ENCODE peak calls at places on chromosomes 7 and 10, in eight cellular contexts. One of them, this sample, is unnamed.

GRCh38 chr7:134831862-134832261 is 52.4 kb downstream of the CALD1 start:
- DNase-seq in immature natural killer cell: no peak
- DNase-seq in NCI-H146: no peak
- DNase-seq in NCI-H1436 treated with DMSO at 0.1 percent for 48 hours: no peak
- DNase-seq in Calu3: no peak
- DNase-seq in activated naive CD4-positive, alpha-beta T cell treated with Interleukin-2 at 50 U/mL for 16 hours: no peak
- DNase-seq in foreskin keratinocyte: no peak
- DNase-seq in stimulated activated effector memory CD8-positive, alpha-beta T cell treated with anti-CD3 and anti-CD28 coated beads, Interleukin-12 subunit alpha, Interleukin-12 subunit beta, amount 100 ng/mL, for 72 hours: no peak
- DNase-seq in this sample: no peak

GRCh38 chr10:114308470-114309110 is 69.5 kb downstream of the VWA2 start:
- DNase-seq in NCI-H146: peak
- DNase-seq in Calu3: no peak
- DNase-seq in activated naive CD4-positive, alpha-beta T cell treated with Interleukin-2 at 50 U/mL for 16 hours: no peak
- DNase-seq in foreskin keratinocyte: no peak
- DNase-seq in immature natural killer cell: no peak
- DNase-seq in NCI-H1436 treated with DMSO at 0.1 percent for 48 hours: no peak
- DNase-seq in stimulated activated effector memory CD8-positive, alpha-beta T cell treated with anti-CD3 and anti-CD28 coated beads, Interleukin-12 subunit alpha, Interleukin-12 subunit beta, amount 100 ng/mL, for 72 hours: no peak
- DNase-seq in this sample: no peak

GRCh38 chr7:99558306-99559275 is at the start of gene ZNF655:
- DNase-seq in immature natural killer cell: peak
- DNase-seq in Calu3: no peak
- DNase-seq in stimulated activated effector memory CD8-positive, alpha-beta T cell treated with anti-CD3 and anti-CD28 coated beads, Interleukin-12 subunit alpha, Interleukin-12 subunit beta, amount 100 ng/mL, for 72 hours: peak
- DNase-seq in activated naive CD4-positive, alpha-beta T cell treated with Interleukin-2 at 50 U/mL for 16 hours: peak
- DNase-seq in NCI-H1436 treated with DMSO at 0.1 percent for 48 hours: peak
- DNase-seq in NCI-H146: peak
- DNase-seq in foreskin keratinocyte: peak
- DNase-seq in this sample: peak

GRCh38 chr10:24467094-24467493 is 256.6 kb downstream of the ARHGAP21 start:
- DNase-seq in NCI-H146: no peak
- DNase-seq in foreskin keratinocyte: peak
- DNase-seq in activated naive CD4-positive, alpha-beta T cell treated with Interleukin-2 at 50 U/mL for 16 hours: no peak
- DNase-seq in immature natural killer cell: no peak
- DNase-seq in NCI-H1436 treated with DMSO at 0.1 percent for 48 hours: no peak
- DNase-seq in Calu3: no peak
- DNase-seq in stimulated activated effector memory CD8-positive, alpha-beta T cell treated with anti-CD3 and anti-CD28 coated beads, Interleukin-12 subunit alpha, Interleukin-12 subunit beta, amount 100 ng/mL, for 72 hours: no peak
- DNase-seq in this sample: no peak

GRCh38 chr7:158549834-158550700 is 37.6 kb downstream of the PTPRN2 start:
- DNase-seq in foreskin keratinocyte: no peak
- DNase-seq in NCI-H1436 treated with DMSO at 0.1 percent for 48 hours: no peak
- DNase-seq in activated naive CD4-positive, alpha-beta T cell treated with Interleukin-2 at 50 U/mL for 16 hours: no peak
- DNase-seq in NCI-H146: no peak
- DNase-seq in stimulated activated effector memory CD8-positive, alpha-beta T cell treated with anti-CD3 and anti-CD28 coated beads, Interleukin-12 subunit alpha, Interleukin-12 subunit beta, amount 100 ng/mL, for 72 hours: no peak
- DNase-seq in immature natural killer cell: no peak
- DNase-seq in Calu3: no peak
- DNase-seq in this sample: no peak

GRCh38 chr7:1454471-1455065 is 4.7 kb downstream of the MICALL2 start:
- DNase-seq in activated naive CD4-positive, alpha-beta T cell treated with Interleukin-2 at 50 U/mL for 16 hours: no peak
- DNase-seq in NCI-H1436 treated with DMSO at 0.1 percent for 48 hours: no peak
- DNase-seq in foreskin keratinocyte: no peak
- DNase-seq in NCI-H146: no peak
- DNase-seq in stimulated activated effector memory CD8-positive, alpha-beta T cell treated with anti-CD3 and anti-CD28 coated beads, Interleukin-12 subunit alpha, Interleukin-12 subunit beta, amount 100 ng/mL, for 72 hours: no peak
- DNase-seq in immature natural killer cell: no peak
- DNase-seq in Calu3: peak
- DNase-seq in this sample: no peak

GRCh38 chr10:31011017-31011659 is 20.5 kb downstream of the ZNF438 start:
- DNase-seq in Calu3: no peak
- DNase-seq in foreskin keratinocyte: no peak
- DNase-seq in immature natural killer cell: no peak
- DNase-seq in activated naive CD4-positive, alpha-beta T cell treated with Interleukin-2 at 50 U/mL for 16 hours: no peak
- DNase-seq in NCI-H146: no peak
- DNase-seq in stimulated activated effector memory CD8-positive, alpha-beta T cell treated with anti-CD3 and anti-CD28 coated beads, Interleukin-12 subunit alpha, Interleukin-12 subunit beta, amount 100 ng/mL, for 72 hours: no peak
- DNase-seq in NCI-H1436 treated with DMSO at 0.1 percent for 48 hours: no peak
- DNase-seq in this sample: no peak

GRCh38 chr7:33157311-33157710 is 27.9 kb downstream of the BBS9 start:
- DNase-seq in immature natural killer cell: no peak
- DNase-seq in activated naive CD4-positive, alpha-beta T cell treated with Interleukin-2 at 50 U/mL for 16 hours: no peak
- DNase-seq in Calu3: no peak
- DNase-seq in NCI-H1436 treated with DMSO at 0.1 percent for 48 hours: no peak
- DNase-seq in NCI-H146: no peak
- DNase-seq in stimulated activated effector memory CD8-positive, alpha-beta T cell treated with anti-CD3 and anti-CD28 coated beads, Interleukin-12 subunit alpha, Interleukin-12 subunit beta, amount 100 ng/mL, for 72 hours: no peak
- DNase-seq in foreskin keratinocyte: no peak
- DNase-seq in this sample: no peak

GRCh38 chr7:109246330-109247077 is 676.8 kb downstream of the DNAJB9 start:
- DNase-seq in NCI-H1436 treated with DMSO at 0.1 percent for 48 hours: no peak
- DNase-seq in immature natural killer cell: no peak
- DNase-seq in NCI-H146: no peak
- DNase-seq in Calu3: peak
- DNase-seq in foreskin keratinocyte: peak
- DNase-seq in activated naive CD4-positive, alpha-beta T cell treated with Interleukin-2 at 50 U/mL for 16 hours: no peak
- DNase-seq in stimulated activated effector memory CD8-positive, alpha-beta T cell treated with anti-CD3 and anti-CD28 coated beads, Interleukin-12 subunit alpha, Interleukin-12 subunit beta, amount 100 ng/mL, for 72 hours: no peak
- DNase-seq in this sample: no peak

This sample was measured in activated CD8-positive, alpha-beta memory T cell treated with anti-CD3 and anti-CD28 coated beads for 24 hours.